ENCODE peak calls at places on chromosome 3, in nine cellular contexts. L, N, G, O, J, I, C, S and T are unnamed samples.

GRCh38 chr3:114314259-114314658 is 20.4 kb downstream of the TIGIT start:
- DNase-seq in O (no peak), C (no peak), J (no peak), L (no peak), S (no peak), I (no peak), N (no peak), G (no peak), T (no peak)

GRCh38 chr3:89270201-89270600 is 162.8 kb downstream of the EPHA3 start:
- DNase-seq in C (no peak), O (no peak), J (no peak), L (no peak), N (no peak), S (no peak), I (no peak), G (no peak), T (no peak)

GRCh38 chr3:36774072-36774471 is 9.7 kb upstream of the DCLK3 start:
- DNase-seq in S (no peak), G (no peak), J (no peak), O (no peak), N (no peak), C (no peak), L (no peak), I (no peak), T (no peak)

GRCh38 chr3:37974121-37974927 is 16.3 kb upstream of the VILL start:
- DNase-seq in S (no peak), I (no peak), J (no peak), N (peak; percentile 77), G (peak; percentile 60), L (peak; percentile 58), C (peak; percentile 48), O (peak; percentile 87), T (peak; percentile 65)

GRCh38 chr3:136343873-136344281 is 93.7 kb downstream of the PCCB start:
- DNase-seq in J (peak; percentile 58), G (no peak), I (peak; percentile 88), S (peak; percentile 89), C (peak; percentile 98), N (peak; percentile 88), L (no peak), O (peak; percentile 17), T (peak; percentile 83)

GRCh38 chr3:49568965-49569364 is 14.7 kb downstream of the BSN start:
- DNase-seq in N (no peak), G (no peak), I (no peak), L (no peak), S (no peak), O (no peak), C (no peak), J (no peak), T (no peak)

GRCh38 chr3:194176274-194176991 is 40.5 kb downstream of the HES1 start:
- DNase-seq in G (no peak), J (no peak), S (no peak), I (no peak), O (no peak), C (no peak), N (no peak), L (no peak), T (no peak)

GRCh38 chr3:5213574-5213966 is 26.1 kb downstream of the EDEM1 start:
- DNase-seq in J (no peak), O (no peak), N (no peak), S (no peak), L (no peak), C (no peak), G (no peak), I (no peak), T (no peak)